ENCODE peak calls at places on chromosomes 12 and 14, in four cellular contexts. One of them, this sample, is unnamed.
A peak's percentile ranks its signal among the peaks of the same experiment; 100 is the strongest.

GRCh38 chr12:111406474-111407370 is 999 bp downstream of the SH2B3 start:
- DNase-seq in left lung: peak; percentile 79
- DNase-seq in cardiac muscle cell: no peak
- DNase-seq in stomach: no peak
- DNase-seq in this sample: no peak

GRCh38 chr14:86714153-86714552 is 1184.2 kb downstream of the FLRT2 start:
- DNase-seq in cardiac muscle cell: no peak
- DNase-seq in left lung: no peak
- DNase-seq in stomach: no peak
- DNase-seq in this sample: no peak

GRCh38 chr12:69765515-69765914 is 26.9 kb downstream of the RAB3IP start:
- DNase-seq in left lung: no peak
- DNase-seq in cardiac muscle cell: no peak
- DNase-seq in stomach: no peak
- DNase-seq in this sample: no peak

GRCh38 chr14:72666610-72667009 is 227.3 kb downstream of the DPF3 start:
- DNase-seq in stomach: no peak
- DNase-seq in cardiac muscle cell: no peak
- DNase-seq in left lung: no peak
- DNase-seq in this sample: no peak

GRCh38 chr12:132754555-132754954 is 7.1 kb downstream of the ANKLE2 start:
- DNase-seq in cardiac muscle cell: no peak
- DNase-seq in stomach: no peak
- DNase-seq in left lung: no peak
- DNase-seq in this sample: no peak

GRCh38 chr12:26573212-26573909 is 259.6 kb downstream of the ITPR2 start:
- DNase-seq in left lung: no peak
- DNase-seq in stomach: no peak
- DNase-seq in cardiac muscle cell: no peak
- DNase-seq in this sample: no peak

GRCh38 chr14:105913861-105914260 is 387.5 kb downstream of the TMEM121 start:
- DNase-seq in stomach: no peak
- DNase-seq in left lung: no peak
- DNase-seq in cardiac muscle cell: no peak
- DNase-seq in this sample: no peak

GRCh38 chr12:20040844-20041243 is 327.5 kb upstream of the PDE3A start:
- DNase-seq in stomach: no peak
- DNase-seq in cardiac muscle cell: peak; percentile 39
- DNase-seq in left lung: no peak
- DNase-seq in this sample: no peak

GRCh38 chr12:85310025-85310424 is 30.0 kb downstream of the ALX1 start:
- DNase-seq in cardiac muscle cell: no peak
- DNase-seq in stomach: no peak
- DNase-seq in left lung: no peak
- DNase-seq in this sample: no peak

GRCh38 chr12:25938581-25938980 is 19.9 kb upstream of the RASSF8 start:
- DNase-seq in left lung: no peak
- DNase-seq in cardiac muscle cell: no peak
- DNase-seq in stomach: no peak
- DNase-seq in this sample: no peak

GRCh38 chr12:132966676-132967415 is 10.7 kb upstream of the ZNF605 start:
- DNase-seq in cardiac muscle cell: no peak
- DNase-seq in stomach: no peak
- DNase-seq in left lung: no peak
- DNase-seq in this sample: no peak

GRCh38 chr14:100547633-100548294 is 39.5 kb downstream of the BEGAIN start:
- DNase-seq in left lung: peak; percentile 84
- DNase-seq in stomach: peak; percentile 61
- DNase-seq in cardiac muscle cell: peak; percentile 42
- DNase-seq in this sample: peak; percentile 82

GRCh38 chr14:60655898-60656754 is 6.8 kb upstream of the SIX1 start:
- DNase-seq in left lung: no peak
- DNase-seq in stomach: no peak
- DNase-seq in cardiac muscle cell: no peak
- DNase-seq in this sample: no peak

GRCh38 chr14:60655114-60655897 is 6.0 kb upstream of the SIX1 start:
- DNase-seq in stomach: no peak
- DNase-seq in left lung: no peak
- DNase-seq in cardiac muscle cell: no peak
- DNase-seq in this sample: no peak

GRCh38 chr14:60657609-60657983 is 8.3 kb upstream of the SIX1 start:
- DNase-seq in stomach: no peak
- DNase-seq in left lung: no peak
- DNase-seq in cardiac muscle cell: no peak
- DNase-seq in this sample: no peak

GRCh38 chr14:60658116-60658515 is 8.8 kb upstream of the SIX1 start:
- DNase-seq in cardiac muscle cell: no peak
- DNase-seq in stomach: no peak
- DNase-seq in left lung: no peak
- DNase-seq in this sample: no peak

GRCh38 chr14:60656755-60657608 is 7.7 kb upstream of the SIX1 start:
- DNase-seq in left lung: peak; percentile 43
- DNase-seq in cardiac muscle cell: peak; percentile 74
- DNase-seq in stomach: peak; percentile 59
- DNase-seq in this sample: peak; percentile 50
- TF ChIP-seq CTCF in left lung: peak; percentile 28
- TF ChIP-seq CTCF in cardiac muscle cell: peak; percentile 64
- TF ChIP-seq CTCF in stomach: peak; percentile 53
- TF ChIP-seq CTCF in this sample: peak; percentile 38

DNA sequence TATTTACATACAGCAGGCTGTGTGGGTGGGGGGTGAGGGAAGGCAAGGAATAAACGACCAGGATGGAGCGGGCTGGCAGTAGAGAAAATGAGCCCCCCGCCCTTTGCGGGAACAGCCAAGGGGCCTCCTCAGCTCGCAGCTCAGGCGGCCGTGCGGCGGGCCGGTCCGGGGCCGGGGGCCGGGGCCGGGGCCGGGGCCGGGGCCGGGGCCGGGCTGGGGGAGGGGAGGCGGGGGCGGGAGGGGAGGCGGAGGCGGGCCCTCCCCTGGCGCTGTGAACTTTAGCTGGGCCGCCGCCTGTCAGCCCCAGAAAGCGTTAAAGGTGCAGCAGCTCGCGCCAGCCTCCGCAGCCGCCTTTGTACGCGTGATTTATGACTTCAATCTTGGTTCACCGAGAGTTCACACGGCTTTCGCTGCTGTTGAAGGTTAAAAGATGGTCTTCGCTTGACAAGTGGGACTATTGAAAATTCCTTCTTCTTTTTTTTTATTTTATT is 28.8 kb downstream of the HOXC4 start:
- DNase-seq in left lung: no peak
- DNase-seq in stomach: peak; percentile 74
- DNase-seq in cardiac muscle cell: peak; percentile 14
- DNase-seq in this sample: peak; percentile 33
- H3K4me3 ChIP-seq in left lung: no peak overlapping the region
- H3K4me3 ChIP-seq in stomach: peak overlapping the region; percentile 27
- H3K4me3 ChIP-seq in cardiac muscle cell: no peak overlapping the region
- H3K4me3 ChIP-seq in this sample: no peak overlapping the region

DNA sequence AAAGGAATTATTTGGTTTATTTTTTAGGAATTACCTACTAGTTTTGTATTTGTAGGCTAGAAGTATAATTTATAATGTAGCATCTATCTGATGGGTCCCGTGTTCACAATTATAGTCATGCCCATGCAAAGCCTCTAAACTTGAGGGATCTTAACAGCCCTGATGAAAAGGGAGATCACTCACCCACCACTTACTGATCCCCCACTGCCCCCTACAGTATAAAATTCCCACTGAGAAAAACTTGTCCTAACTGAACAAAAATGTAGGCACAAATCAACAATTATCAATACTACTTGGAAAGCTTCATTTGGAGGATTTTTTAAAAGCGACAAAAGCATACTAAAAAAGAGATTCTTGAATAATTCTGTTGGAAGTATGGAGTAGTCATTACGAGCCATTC is 21.0 kb downstream of the WIF1 start:
- DNase-seq in left lung: no peak
- DNase-seq in stomach: no peak
- DNase-seq in cardiac muscle cell: peak; percentile 12
- DNase-seq in this sample: no peak
- TF ChIP-seq CTCF in left lung: no peak
- TF ChIP-seq CTCF in stomach: no peak
- TF ChIP-seq CTCF in cardiac muscle cell: peak; percentile 21
- TF ChIP-seq CTCF in this sample: no peak

DNA sequence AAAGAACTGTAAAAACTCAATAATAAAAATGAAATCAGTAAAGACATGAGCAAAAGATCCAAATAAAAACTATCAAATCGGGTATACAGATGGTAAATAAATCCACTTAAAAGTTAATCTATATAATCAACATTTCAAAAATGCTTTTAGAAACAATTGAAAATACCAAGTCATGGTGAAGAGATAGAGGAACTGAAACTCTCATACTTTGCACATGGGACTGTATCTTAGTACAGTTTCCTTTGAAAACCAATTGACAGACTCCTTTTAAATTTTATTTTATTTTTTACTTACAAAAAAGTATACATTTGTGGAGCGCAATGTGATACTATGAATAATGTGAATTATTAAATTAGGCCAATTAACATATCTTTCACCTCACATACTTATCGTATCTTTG is 98.6 kb upstream of the FAR2 start:
- DNase-seq in cardiac muscle cell: no peak
- DNase-seq in stomach: no peak
- DNase-seq in left lung: no peak
- DNase-seq in this sample: no peak
- H3K4me3 ChIP-seq in cardiac muscle cell: no peak overlapping the region
- H3K4me3 ChIP-seq in stomach: no peak overlapping the region
- H3K4me3 ChIP-seq in left lung: no peak overlapping the region
- H3K4me3 ChIP-seq in this sample: no peak overlapping the region

GRCh38 chr12:107668743-107669142 is 16.9 kb upstream of the PWP1 start:
- DNase-seq in stomach: no peak
- DNase-seq in cardiac muscle cell: no peak
- DNase-seq in left lung: no peak
- DNase-seq in this sample: no peak

GRCh38 chr12:107667464-107667863 is 18.1 kb upstream of the PWP1 start:
- DNase-seq in cardiac muscle cell: no peak
- DNase-seq in stomach: no peak
- DNase-seq in left lung: no peak
- DNase-seq in this sample: no peak

GRCh38 chr12:107668320-107668719 is 17.3 kb upstream of the PWP1 start:
- DNase-seq in stomach: no peak
- DNase-seq in cardiac muscle cell: no peak
- DNase-seq in left lung: no peak
- DNase-seq in this sample: no peak

GRCh38 chr12:107669946-107670345 is 15.7 kb upstream of the PWP1 start:
- DNase-seq in stomach: no peak
- DNase-seq in cardiac muscle cell: no peak
- DNase-seq in left lung: no peak
- DNase-seq in this sample: no peak

GRCh38 chr12:107670999-107671643 is 14.5 kb upstream of the PWP1 start:
- DNase-seq in left lung: no peak
- DNase-seq in stomach: peak; percentile 37
- DNase-seq in cardiac muscle cell: peak; percentile 34
- DNase-seq in this sample: peak; percentile 27
- TF ChIP-seq CTCF in left lung: peak; percentile 50
- TF ChIP-seq CTCF in stomach: peak; percentile 24
- TF ChIP-seq CTCF in cardiac muscle cell: peak; percentile 72
- TF ChIP-seq CTCF in this sample: peak; percentile 44

GRCh38 chr14:51576112-51576420 is 75.6 kb upstream of the FRMD6 start:
- DNase-seq in stomach: no peak
- DNase-seq in cardiac muscle cell: peak; percentile 37
- DNase-seq in left lung: no peak
- DNase-seq in this sample: no peak
- H3K4me3 ChIP-seq in stomach: no peak overlapping the region
- H3K4me3 ChIP-seq in cardiac muscle cell: no peak overlapping the region
- H3K4me3 ChIP-seq in left lung: no peak overlapping the region
- H3K4me3 ChIP-seq in this sample: no peak overlapping the region

GRCh38 chr12:53343449-53343848 is 7.3 kb upstream of the SP7 start:
- DNase-seq in stomach: no peak
- DNase-seq in left lung: no peak
- DNase-seq in cardiac muscle cell: no peak
- DNase-seq in this sample: no peak

GRCh38 chr12:53343978-53344377 is 7.8 kb upstream of the SP7 start:
- DNase-seq in stomach: no peak
- DNase-seq in left lung: no peak
- DNase-seq in cardiac muscle cell: no peak
- DNase-seq in this sample: no peak

GRCh38 chr12:53344824-53345485 is 8.8 kb upstream of the SP7 start:
- DNase-seq in stomach: peak; percentile 73
- DNase-seq in cardiac muscle cell: peak; percentile 84
- DNase-seq in left lung: peak; percentile 70
- DNase-seq in this sample: peak; percentile 78

GRCh38 chr12:53344487-53344823 is 8.3 kb upstream of the SP7 start:
- DNase-seq in stomach: no peak
- DNase-seq in left lung: no peak
- DNase-seq in cardiac muscle cell: no peak
- DNase-seq in this sample: no peak

GRCh38 chr12:53345486-53346195 is 9.5 kb upstream of the SP7 start:
- DNase-seq in stomach: peak; percentile 30
- DNase-seq in left lung: no peak
- DNase-seq in cardiac muscle cell: peak; percentile 88
- DNase-seq in this sample: no peak
- TF ChIP-seq CTCF in stomach: peak; percentile 16
- TF ChIP-seq CTCF in left lung: no peak
- TF ChIP-seq CTCF in cardiac muscle cell: no peak
- TF ChIP-seq CTCF in this sample: no peak

GRCh38 chr14:36367985-36368774 is 47.7 kb upstream of the MBIP start:
- DNase-seq in left lung: no peak
- DNase-seq in stomach: no peak
- DNase-seq in cardiac muscle cell: no peak
- DNase-seq in this sample: no peak

DNA sequence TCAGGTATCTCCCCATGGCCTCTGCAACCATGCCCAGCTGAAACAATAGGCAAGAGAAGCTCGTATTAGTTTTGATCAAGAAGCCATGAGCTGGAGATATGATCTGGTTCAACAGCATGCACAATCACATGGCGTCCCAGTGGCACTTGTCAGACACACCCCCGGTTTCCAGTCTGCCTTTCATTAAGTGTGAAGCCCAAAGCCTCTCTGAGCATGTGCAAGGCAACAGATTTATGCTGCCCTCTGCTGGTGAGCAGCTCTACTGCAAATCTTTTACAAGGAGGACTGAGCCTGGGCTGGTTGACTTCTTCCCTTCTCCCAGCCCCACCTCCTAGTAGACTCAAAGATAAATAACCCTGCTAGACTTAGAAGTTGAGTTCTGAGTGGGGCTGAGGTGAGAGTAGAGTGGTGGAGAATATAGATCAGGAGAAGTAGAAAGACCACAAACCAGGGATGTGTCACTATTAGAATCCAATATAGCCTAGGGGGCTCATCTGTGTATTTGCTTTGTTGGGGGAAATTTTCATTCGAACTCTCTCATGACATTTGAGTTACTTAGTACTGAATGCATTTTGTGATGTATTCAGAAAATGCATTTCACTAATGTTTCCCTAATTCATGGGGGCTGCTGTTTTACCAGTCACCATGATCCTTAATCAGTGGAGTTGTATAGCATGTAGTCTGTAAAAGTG is 53.7 kb upstream of the MBIP start:
- DNase-seq in cardiac muscle cell: peak; percentile 80
- DNase-seq in left lung: peak; percentile 80
- DNase-seq in stomach: peak; percentile 91
- DNase-seq in this sample: peak; percentile 83
- H3K4me3 ChIP-seq in cardiac muscle cell: no peak overlapping the region
- H3K4me3 ChIP-seq in left lung: no peak overlapping the region
- H3K4me3 ChIP-seq in stomach: no peak overlapping the region
- H3K4me3 ChIP-seq in this sample: no peak overlapping the region

This sample was measured in transverse colon.